ENCODE peak calls at places on chromosomes 4 and X, in four cellular contexts. N is uterus, C is HFF-Myc, R is WTC11. W is an unnamed sample.

GRCh38 chrX:123803331-123803983 is 56.4 kb upstream of the XIAP start:
- DNase-seq in N (no peak), R (no peak), C (peak), W (peak)

GRCh38 chr4:53840643-53841042 is 223.8 kb downstream of the CHIC2 start:
- DNase-seq in R (no peak), C (no peak), N (no peak), W (no peak)

GRCh38 chrX:129525162-129525561 is 1.9 kb upstream of the SMARCA1 start:
- DNase-seq in N (no peak), R (no peak), C (no peak), W (no peak)

GRCh38 chr4:35463251-35463952 is 780.9 kb downstream of the ARAP2 start:
- DNase-seq in R (no peak), C (no peak), N (no peak), W (no peak)

GRCh38 chr4:185965456-185966384 is 103.2 kb upstream of the TLR3 start:
- DNase-seq in C (no peak), R (no peak), N (no peak), W (no peak)

GRCh38 chr4:17535242-17535641 is 20.3 kb downstream of the CLRN2 start:
- DNase-seq in N (no peak), C (no peak), R (no peak), W (no peak)

GRCh38 chrX:33211356-33212254 is at the start of gene DMD:
- DNase-seq in N (peak), C (no peak), R (no peak), W (no peak)

GRCh38 chr4:147157860-147158701 is 212.4 kb upstream of the TTC29 start:
- DNase-seq in R (peak), N (peak), C (no peak), W (peak)

GRCh38 chrX:40077176-40077575 is 20.6 kb downstream of the BCOR start:
- DNase-seq in C (no peak), R (no peak), N (no peak), W (no peak)

GRCh38 chrX:95058815-95059214 is 1384.8 kb downstream of the FAM133A start:
- DNase-seq in R (no peak), N (no peak), C (no peak), W (no peak)

GRCh38 chr4:140223056-140223810 is 69.2 kb upstream of the MAML3 start:
- DNase-seq in R (no peak), N (no peak), C (no peak), W (no peak)

GRCh38 chrX:119168104-119168503 is 40.5 kb upstream of the KIAA1210 start:
- DNase-seq in N (no peak), R (no peak), C (no peak), W (no peak)

GRCh38 chr4:56186808-56187523 is 200.3 kb downstream of the AASDH start:
- DNase-seq in R (no peak), C (no peak), N (no peak), W (no peak)

GRCh38 chr4:10529891-10530786 is 72.9 kb upstream of the ZNF518B start:
- DNase-seq in C (no peak), R (no peak), N (no peak), W (no peak)

GRCh38 chrX:27840881-27841280 is 33.1 kb downstream of the MAGEB10 start:
- DNase-seq in R (no peak), N (no peak), C (no peak), W (no peak)

GRCh38 chrX:70429759-70430158 is 6.6 kb downstream of the GDPD2 start:
- DNase-seq in N (no peak), R (no peak), C (no peak), W (no peak)

GRCh38 chr4:159018062-159018629 is 84.7 kb upstream of the RAPGEF2 start:
- DNase-seq in N (no peak), R (no peak), C (no peak), W (no peak)

GRCh38 chr4:14640476-14640875 is 361.8 kb upstream of the CPEB2 start:
- DNase-seq in C (no peak), R (no peak), N (no peak), W (no peak)

GRCh38 chrX:13464599-13465275 is 104.7 kb upstream of the EGFL6 start:
- DNase-seq in R (no peak), C (no peak), N (no peak), W (no peak)

DNA sequence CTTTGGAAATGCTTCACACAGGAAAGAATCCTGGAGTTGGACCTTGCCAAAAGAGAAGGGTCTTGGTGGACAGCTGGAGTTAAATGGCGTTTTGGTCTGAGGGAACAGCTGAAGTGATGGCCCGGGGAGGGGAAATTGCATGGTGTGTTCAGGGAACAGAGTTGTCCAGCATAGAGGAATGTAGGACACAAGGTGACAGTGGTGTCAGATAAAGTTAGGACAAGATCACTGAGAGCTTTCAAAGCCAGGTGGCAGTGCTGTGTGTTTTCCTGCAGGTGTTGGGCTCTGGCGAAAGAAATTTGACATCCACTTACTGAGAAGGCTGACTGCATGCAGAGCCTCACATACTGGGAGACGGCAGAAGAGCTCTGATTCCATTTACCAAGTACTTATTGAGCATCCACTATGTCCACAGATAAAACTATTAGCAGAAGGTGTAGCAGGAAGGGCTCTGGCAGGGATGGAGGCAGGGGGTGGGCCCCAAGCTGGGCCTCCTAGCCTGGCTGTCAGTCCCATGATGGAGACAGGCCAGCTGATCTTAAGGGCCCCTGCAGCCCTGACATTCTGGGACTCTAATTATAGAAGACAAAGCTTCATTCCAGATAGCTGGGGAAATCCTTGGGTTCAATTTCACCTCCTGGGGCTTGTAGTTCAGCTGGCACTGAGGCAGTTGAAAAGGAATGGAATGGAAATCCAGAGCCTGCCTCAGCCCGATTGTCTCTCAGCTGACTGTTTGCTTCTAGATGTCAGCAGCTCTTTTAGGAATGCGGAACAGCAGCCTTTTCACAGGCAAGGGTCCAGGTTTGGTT is 150.2 kb upstream of the MAMLD1 start:
- DNase-seq in C (no peak), R (no peak), N (no peak), W (peak)
- TF ChIP-seq CTCF in C (no peak), R (no peak), N (no peak), W (no peak)

DNA sequence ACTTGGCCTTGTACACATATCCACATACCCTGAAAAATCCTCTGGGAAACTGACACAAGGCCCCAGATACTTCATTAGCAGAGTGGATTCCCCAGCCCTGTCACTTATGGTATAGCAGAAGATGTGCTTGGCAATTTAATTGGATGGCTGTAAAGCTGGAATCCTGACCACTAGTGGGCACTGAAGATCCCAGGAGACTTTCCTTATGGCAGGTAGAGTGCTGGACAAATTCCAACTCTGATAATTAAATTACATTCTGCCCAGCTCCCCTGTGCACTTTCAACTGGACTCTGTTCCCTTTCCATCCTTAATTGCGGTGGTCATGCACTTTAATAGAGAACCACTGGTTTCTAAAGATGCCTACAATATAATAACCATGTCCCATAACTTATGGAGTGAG is 119.8 kb downstream of the DCK start:
- DNase-seq in C (no peak), R (peak), N (no peak), W (no peak)
- TF ChIP-seq CTCF in C (peak), R (peak), N (no peak), W (no peak)

GRCh38 chr4:4680243-4680642 is 138.4 kb upstream of the STX18 start:
- DNase-seq in N (no peak), C (no peak), R (no peak), W (no peak)

GRCh38 chr4:4677825-4678522 is 136.1 kb upstream of the STX18 start:
- DNase-seq in R (peak), C (peak), N (peak), W (peak)

GRCh38 chr4:4681651-4682050 is 139.8 kb upstream of the STX18 start:
- DNase-seq in R (no peak), N (no peak), C (no peak), W (no peak)

GRCh38 chr4:4685810-4686209 is 144.0 kb upstream of the STX18 start:
- DNase-seq in R (no peak), C (no peak), N (no peak), W (no peak)

GRCh38 chr4:4680758-4681157 is 138.9 kb upstream of the STX18 start:
- DNase-seq in C (no peak), R (no peak), N (no peak), W (no peak)
- TF ChIP-seq CTCF in C (no peak), R (no peak), N (no peak), W (no peak)

GRCh38 chr4:118683513-118683912 is 1.7 kb upstream of the METTL14 start:
- DNase-seq in C (no peak), R (no peak), N (no peak), W (no peak)

GRCh38 chr4:118680808-118681207 is 4.4 kb upstream of the METTL14 start:
- DNase-seq in R (no peak), C (no peak), N (no peak), W (no peak)

GRCh38 chr4:118684873-118685811 is at the start of gene METTL14:
- DNase-seq in N (peak), C (peak), R (peak), W (peak)

GRCh38 chr4:118682928-118683327 is 2.3 kb upstream of the METTL14 start:
- DNase-seq in C (peak), N (no peak), R (no peak), W (no peak)
- TF ChIP-seq CTCF in C (peak), N (no peak), R (peak), W (peak)

GRCh38 chr4:151770154-151770553 is 9.3 kb upstream of the GATB start:
- DNase-seq in N (no peak), R (no peak), C (no peak), W (no peak)
- TF ChIP-seq CTCF in N (no peak), R (no peak), C (no peak), W (no peak)

GRCh38 chr4:101346312-101346561 is 1.1 kb downstream of the PPP3CA start:
- DNase-seq in C (no peak), N (no peak), R (no peak), W (no peak)

GRCh38 chr4:101347267-101347556 is at the start of gene PPP3CA:
- DNase-seq in N (no peak), C (no peak), R (no peak), W (no peak)

GRCh38 chr4:101346562-101347266 is 612 bp downstream of the PPP3CA start:
- DNase-seq in R (peak), C (no peak), N (peak), W (peak)

GRCh38 chr4:101348367-101348827 is 1.1 kb upstream of the PPP3CA start:
- DNase-seq in C (no peak), R (peak), N (no peak), W (no peak)

GRCh38 chr4:101347557-101348366 is 436 bp upstream of the PPP3CA start:
- DNase-seq in C (peak), N (peak), R (peak), W (peak)
- TF ChIP-seq CTCF in C (no peak), N (no peak), R (no peak), W (no peak)

W was measured in endothelial cell.